ENCODE peak calls at places on chromosomes 1 and 21, in five cellular contexts. B, P, S, N and I are unnamed samples.

GRCh38 chr21:46078322-46078981 is 19.5 kb upstream of the COL6A2 start:
- DNase-seq in B (no peak), P (no peak), S (no peak), N (peak), I (no peak)

GRCh38 chr1:11486610-11487009 is 7.7 kb downstream of the DISP3 start:
- DNase-seq in B (no peak), P (no peak), S (no peak), N (no peak), I (no peak)

GRCh38 chr1:225412803-225413338 is 15.0 kb downstream of the LBR start:
- DNase-seq in B (no peak), P (no peak), S (no peak), N (no peak), I (no peak)

GRCh38 chr1:235295902-235296350 is 32.1 kb downstream of the ARID4B start:
- DNase-seq in B (no peak), P (no peak), S (no peak), N (no peak), I (no peak)

GRCh38 chr1:179353546-179353945 is 12.2 kb upstream of the AXDND1 start:
- DNase-seq in B (no peak), P (no peak), S (no peak), N (no peak), I (no peak)

GRCh38 chr1:114286179-114286578 is 132.5 kb upstream of the SYT6 start:
- DNase-seq in B (no peak), P (no peak), S (no peak), N (no peak), I (no peak)

GRCh38 chr21:35045539-35046222 is 3.4 kb downstream of the RUNX1 start:
- DNase-seq in B (no peak), P (no peak), S (peak), N (no peak), I (no peak)

GRCh38 chr1:39408641-39409054 is 82.8 kb upstream of the BMP8A start:
- DNase-seq in B (peak), P (peak), S (peak), N (peak), I (peak)

GRCh38 chr1:103058393-103058792 is 49.9 kb downstream of the COL11A1 start:
- DNase-seq in B (no peak), P (no peak), S (no peak), N (no peak), I (no peak)

GRCh38 chr1:66380452-66381212 is 153.3 kb upstream of the SGIP1 start:
- DNase-seq in B (no peak), P (no peak), S (no peak), N (no peak), I (no peak)

GRCh38 chr1:112369389-112370285 is 26.4 kb upstream of the CTTNBP2NL start:
- DNase-seq in B (peak), P (peak), S (peak), N (peak), I (peak)

GRCh38 chr1:152356736-152357135 is 3.1 kb downstream of the FLG2 start:
- DNase-seq in B (no peak), P (no peak), S (no peak), N (no peak), I (no peak)

GRCh38 chr1:26529655-26530539 is at the start of gene RPS6KA1:
- DNase-seq in B (peak), P (peak), S (peak), N (peak), I (no peak)

GRCh38 chr1:9345922-9346321 is 53.2 kb downstream of the SPSB1 start:
- DNase-seq in B (no peak), P (no peak), S (no peak), N (no peak), I (no peak)

GRCh38 chr1:223752721-223753515 is 40.6 kb downstream of the CAPN2 start:
- DNase-seq in B (no peak), P (no peak), S (no peak), N (no peak), I (no peak)

GRCh38 chr1:77057994-77058585 is 161.1 kb downstream of the PIGK start:
- DNase-seq in B (no peak), P (no peak), S (no peak), N (no peak), I (no peak)

GRCh38 chr1:112722601-112723510 is 7.7 kb upstream of the PPM1J start:
- DNase-seq in B (no peak), P (no peak), S (no peak), N (no peak), I (no peak)

GRCh38 chr1:22579541-22580155 is 16.4 kb downstream of the EPHA8 start:
- DNase-seq in B (no peak), P (no peak), S (no peak), N (no peak), I (no peak)

GRCh38 chr1:43414634-43415223 is 25.0 kb downstream of the SZT2 start:
- DNase-seq in B (peak), P (peak), S (peak), N (no peak), I (no peak)

GRCh38 chr1:28176492-28177470 is at the start of gene PTAFR:
- DNase-seq in B (no peak), P (no peak), S (no peak), N (peak), I (no peak)

GRCh38 chr1:185156321-185156853 is 366 bp downstream of the TRMT1L start:
- DNase-seq in B (no peak), P (no peak), S (no peak), N (no peak), I (no peak)

GRCh38 chr1:8055973-8056372 is 29.9 kb upstream of the ERRFI1 start:
- DNase-seq in B (no peak), P (no peak), S (no peak), N (no peak), I (no peak)

GRCh38 chr1:62590255-62590969 is 6.9 kb upstream of the ANGPTL3 start:
- DNase-seq in B (no peak), P (no peak), S (no peak), N (no peak), I (no peak)